ENCODE peak calls at places on chromosomes 6 and 20, in five cellular contexts. T is left ventricle myocardium inferior, W is tibial nerve, V is astrocyte of the spinal cord, X is cardiac fibroblast. N is an unnamed sample.

GRCh38 chr20:48771542-48771941 is 56.3 kb downstream of the PREX1 start:
- DNase-seq in T (no peak), W (no peak), V (peak), X (no peak), N (no peak)

GRCh38 chr6:56819604-56820003 is 135.3 kb upstream of the BEND6 start:
- DNase-seq in T (no peak), W (no peak), V (no peak), X (no peak), N (no peak)

GRCh38 chr20:4297141-4297826 is 281.9 kb upstream of the RNF24 start:
- DNase-seq in T (peak), W (no peak), V (no peak), X (peak), N (no peak)

GRCh38 chr6:45647341-45648138 is 269.8 kb upstream of the SUPT3H start:
- DNase-seq in T (no peak), W (no peak), V (no peak), X (peak), N (no peak)

GRCh38 chr20:38050691-38051090 is 17.1 kb downstream of the RPRD1B start:
- DNase-seq in T (no peak), W (no peak), V (no peak), X (peak), N (peak)

GRCh38 chr6:157988700-157989063 is 7.0 kb downstream of the SYNJ2 start:
- DNase-seq in T (no peak), W (no peak), V (no peak), X (no peak), N (no peak)

GRCh38 chr20:16064991-16065707 is 508.1 kb downstream of the KIF16B start:
- DNase-seq in T (no peak), W (no peak), V (peak), X (no peak), N (no peak)

GRCh38 chr6:12403946-12404647 is 113.9 kb downstream of the EDN1 start:
- DNase-seq in T (no peak), W (no peak), V (no peak), X (peak), N (no peak)

GRCh38 chr20:31698803-31699718 is 23.6 kb downstream of the BCL2L1 start:
- DNase-seq in T (no peak), W (peak), V (peak), X (peak), N (peak)

GRCh38 chr20:23029324-23029723 is 5.8 kb upstream of the SSTR4 start:
- DNase-seq in T (no peak), W (no peak), V (no peak), X (no peak), N (no peak)

GRCh38 chr6:35021014-35021413 is 120.1 kb downstream of the TCP11 start:
- DNase-seq in T (peak), W (no peak), V (no peak), X (no peak), N (no peak)

GRCh38 chr20:3080939-3081388 is 3.6 kb downstream of the AVP start:
- DNase-seq in T (peak), W (peak), V (no peak), X (peak), N (no peak)

GRCh38 chr6:79947191-79948173 is at the start of gene ELOVL4:
- DNase-seq in T (peak), W (peak), V (peak), X (peak), N (peak)

GRCh38 chr6:79946242-79946641 is 1.1 kb downstream of the ELOVL4 start:
- DNase-seq in T (no peak), W (no peak), V (peak), X (peak), N (peak)

GRCh38 chr6:79949235-79949634 is 1.9 kb upstream of the ELOVL4 start:
- DNase-seq in T (no peak), W (peak), V (peak), X (peak), N (peak)

GRCh38 chr6:79943133-79943532 is 4.2 kb downstream of the ELOVL4 start:
- DNase-seq in T (no peak), W (no peak), V (no peak), X (no peak), N (no peak)

GRCh38 chr6:79946773-79947190 is 571 bp downstream of the ELOVL4 start:
- DNase-seq in T (peak), W (no peak), V (peak), X (no peak), N (peak)
- H3K4me3 ChIP-seq in T (peak), W (peak), V (peak), X (peak), N (peak)

GRCh38 chr6:31897612-31898199 is at the start of gene EHMT2:
- DNase-seq in T (peak), W (peak), V (peak), X (peak), N (peak)
- TF ChIP-seq CTCF in T (peak), W (peak), V (no peak), X (no peak), N (no peak)

GRCh38 chr6:6591778-6592388 is 3.4 kb downstream of the LY86 start:
- DNase-seq in T (no peak), W (peak), V (no peak), X (no peak), N (no peak)
- H3K4me3 ChIP-seq in T (no peak), W (no peak), V (no peak), X (no peak), N (no peak)

DNA sequence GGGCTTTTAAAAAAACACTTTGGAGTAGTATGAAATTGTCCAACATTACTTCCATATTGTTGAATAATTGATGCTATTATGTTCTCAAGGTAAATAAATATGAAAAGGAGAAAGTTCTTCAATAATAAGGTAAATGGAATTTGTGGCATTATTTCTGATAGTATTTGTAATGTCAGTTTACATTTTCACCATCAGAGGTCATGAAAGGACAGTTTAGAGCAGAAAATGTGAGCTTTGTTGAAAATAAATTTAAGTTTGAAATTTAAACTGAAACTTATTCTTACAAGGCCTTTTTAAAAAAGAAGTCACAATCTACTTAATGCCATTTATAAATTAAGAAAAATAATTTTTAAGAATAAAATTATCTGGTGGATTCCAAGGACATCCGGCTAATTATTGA is 15.8 kb upstream of the CEP162 start:
- DNase-seq in T (no peak), W (no peak), V (no peak), X (no peak), N (no peak)
- TF ChIP-seq CTCF in T (no peak), W (no peak), V (no peak), X (no peak), N (no peak)